ENCODE peak calls at places on chromosomes 2 and 18, in seven cellular contexts. T is activated T-helper 9 cell treated with anti-CD3 and anti-CD28 coated beads, Interleukin-2, amount 50 U/mL, for 16 hours; Q is EH; W is activated CD4-positive, alpha-beta T cell treated with anti-CD3 and anti-CD28 coated beads, Interleukin-2, amount 50 U/mL, for 24 hours; P is CD4-positive, alpha-beta memory T cell; B is AG04449; R is GM23338. I is an unnamed sample.

GRCh38 chr18:10099539-10100140 is 185.8 kb downstream of the VAPA start:
- DNase-seq in T (no peak), R (no peak), B (no peak), Q (peak), W (no peak), P (no peak), I (no peak)

GRCh38 chr2:175890636-175891242 is 111.3 kb downstream of the LNPK start:
- DNase-seq in P (no peak), R (no peak), W (no peak), B (no peak), Q (no peak), T (no peak), I (no peak)

GRCh38 chr2:40353236-40353635 is 98.7 kb downstream of the SLC8A1 start:
- DNase-seq in T (no peak), P (no peak), Q (no peak), B (no peak), W (no peak), R (no peak), I (no peak)

GRCh38 chr2:16508061-16508851 is 157.4 kb downstream of the CYRIA start:
- DNase-seq in R (peak), Q (no peak), T (no peak), B (no peak), W (no peak), P (no peak), I (peak)

GRCh38 chr2:32652555-32653209 is 24.8 kb downstream of the TTC27 start:
- DNase-seq in W (no peak), B (no peak), Q (no peak), P (no peak), T (no peak), R (no peak), I (no peak)

GRCh38 chr2:3041841-3042600 is 335.6 kb downstream of the EIPR1 start:
- DNase-seq in R (no peak), Q (no peak), W (no peak), P (no peak), T (no peak), B (no peak), I (peak)

GRCh38 chr18:55489742-55490055 is 98.3 kb downstream of the TCF4 start:
- DNase-seq in T (no peak), W (no peak), P (no peak), R (no peak), Q (no peak), B (no peak), I (no peak)

GRCh38 chr2:145350011-145350410 is 830.1 kb upstream of the ZEB2 start:
- DNase-seq in P (no peak), R (no peak), T (no peak), B (no peak), Q (peak), W (no peak), I (no peak)

GRCh38 chr2:127174176-127174575 is 45.9 kb downstream of the CYP27C1 start:
- DNase-seq in B (no peak), W (no peak), T (no peak), R (peak), P (no peak), Q (peak), I (peak)

I was measured in endodermal cell.